ENCODE peak calls at places on chromosome 6, in four cellular contexts. One of them, this sample, is unnamed.

GRCh38 chr6:15441215-15441868 is 195.5 kb downstream of the JARID2 start:
- DNase-seq in fibroblast of mammary gland: peak; percentile 83
- DNase-seq in upper lobe of right lung: no peak
- DNase-seq in adrenal gland: peak; percentile 63
- DNase-seq in this sample: peak; percentile 48

GRCh38 chr6:143746202-143747119 is 68.7 kb downstream of the PHACTR2 start:
- DNase-seq in fibroblast of mammary gland: no peak
- DNase-seq in upper lobe of right lung: no peak
- DNase-seq in adrenal gland: no peak
- DNase-seq in this sample: no peak

GRCh38 chr6:39568896-39569295 is 156.3 kb downstream of the KIF6 start:
- DNase-seq in fibroblast of mammary gland: peak; percentile 59
- DNase-seq in upper lobe of right lung: no peak
- DNase-seq in adrenal gland: no peak
- DNase-seq in this sample: no peak

GRCh38 chr6:129670634-129671033 is 39.3 kb downstream of the ARHGAP18 start:
- DNase-seq in fibroblast of mammary gland: no peak
- DNase-seq in upper lobe of right lung: no peak
- DNase-seq in adrenal gland: no peak
- DNase-seq in this sample: no peak

GRCh38 chr6:31068738-31069340 is 43.5 kb downstream of the C6orf15 start:
- DNase-seq in fibroblast of mammary gland: peak; percentile 83
- DNase-seq in upper lobe of right lung: peak; percentile 85
- DNase-seq in adrenal gland: peak; percentile 85
- DNase-seq in this sample: peak; percentile 89

GRCh38 chr6:157989541-157990289 is 8.1 kb downstream of the SYNJ2 start:
- DNase-seq in fibroblast of mammary gland: peak; percentile 56
- DNase-seq in upper lobe of right lung: peak; percentile 68
- DNase-seq in adrenal gland: peak; percentile 93
- DNase-seq in this sample: no peak

GRCh38 chr6:165662671-165663282 is at the start of gene PDE10A:
- DNase-seq in fibroblast of mammary gland: no peak
- DNase-seq in upper lobe of right lung: no peak
- DNase-seq in adrenal gland: peak; percentile 38
- DNase-seq in this sample: peak; percentile 62

GRCh38 chr6:435442-436307 is 44.1 kb downstream of the IRF4 start:
- DNase-seq in fibroblast of mammary gland: peak; percentile 70
- DNase-seq in upper lobe of right lung: no peak
- DNase-seq in adrenal gland: no peak
- DNase-seq in this sample: no peak

GRCh38 chr6:56864171-56864616 is 90.7 kb upstream of the BEND6 start:
- DNase-seq in fibroblast of mammary gland: peak; percentile 47
- DNase-seq in upper lobe of right lung: no peak
- DNase-seq in adrenal gland: no peak
- DNase-seq in this sample: no peak

GRCh38 chr6:61887425-61887824 is 398.6 kb downstream of the KHDRBS2 start:
- DNase-seq in fibroblast of mammary gland: no peak
- DNase-seq in upper lobe of right lung: no peak
- DNase-seq in adrenal gland: no peak
- DNase-seq in this sample: no peak

GRCh38 chr6:119384444-119384843 is 34.9 kb upstream of the MAN1A1 start:
- DNase-seq in fibroblast of mammary gland: peak; percentile 25
- DNase-seq in upper lobe of right lung: no peak
- DNase-seq in adrenal gland: no peak
- DNase-seq in this sample: no peak

GRCh38 chr6:13434777-13435176 is 52.6 kb downstream of the GFOD1 start:
- DNase-seq in fibroblast of mammary gland: no peak
- DNase-seq in upper lobe of right lung: no peak
- DNase-seq in adrenal gland: no peak
- DNase-seq in this sample: no peak

GRCh38 chr6:12175626-12176025 is 114.5 kb upstream of the EDN1 start:
- DNase-seq in fibroblast of mammary gland: no peak
- DNase-seq in upper lobe of right lung: no peak
- DNase-seq in adrenal gland: no peak
- DNase-seq in this sample: no peak

GRCh38 chr6:15280023-15280422 is 34.2 kb downstream of the JARID2 start:
- DNase-seq in fibroblast of mammary gland: peak; percentile 68
- DNase-seq in upper lobe of right lung: no peak
- DNase-seq in adrenal gland: no peak
- DNase-seq in this sample: no peak

GRCh38 chr6:72675396-72675795 is 53.5 kb downstream of the KCNQ5 start:
- DNase-seq in fibroblast of mammary gland: no peak
- DNase-seq in upper lobe of right lung: no peak
- DNase-seq in adrenal gland: no peak
- DNase-seq in this sample: no peak

GRCh38 chr6:38573800-38574395 is 65.8 kb downstream of the BTBD9 start:
- DNase-seq in fibroblast of mammary gland: no peak
- DNase-seq in upper lobe of right lung: no peak
- DNase-seq in adrenal gland: no peak
- DNase-seq in this sample: no peak

GRCh38 chr6:122730775-122731386 is 48.6 kb upstream of the FABP7 start:
- DNase-seq in fibroblast of mammary gland: peak; percentile 54
- DNase-seq in upper lobe of right lung: no peak
- DNase-seq in adrenal gland: peak; percentile 33
- DNase-seq in this sample: no peak

GRCh38 chr6:23228439-23229024 is 659.2 kb downstream of the HDGFL1 start:
- DNase-seq in fibroblast of mammary gland: no peak
- DNase-seq in upper lobe of right lung: peak; percentile 36
- DNase-seq in adrenal gland: no peak
- DNase-seq in this sample: no peak

GRCh38 chr6:145842693-145843546 is 28.3 kb upstream of the FBXO30 start:
- DNase-seq in fibroblast of mammary gland: no peak
- DNase-seq in upper lobe of right lung: no peak
- DNase-seq in adrenal gland: no peak
- DNase-seq in this sample: no peak

GRCh38 chr6:34248198-34248726 is 544 bp downstream of the SMIM29 start:
- DNase-seq in fibroblast of mammary gland: peak; percentile 50
- DNase-seq in upper lobe of right lung: peak; percentile 85
- DNase-seq in adrenal gland: peak; percentile 65
- DNase-seq in this sample: peak; percentile 67

GRCh38 chr6:82283771-82284420 is 36.4 kb upstream of the IBTK start:
- DNase-seq in fibroblast of mammary gland: no peak
- DNase-seq in upper lobe of right lung: no peak
- DNase-seq in adrenal gland: no peak
- DNase-seq in this sample: no peak

GRCh38 chr6:128333581-128334223 is 186.7 kb downstream of the PTPRK start:
- DNase-seq in fibroblast of mammary gland: no peak
- DNase-seq in upper lobe of right lung: no peak
- DNase-seq in adrenal gland: no peak
- DNase-seq in this sample: no peak

GRCh38 chr6:15661815-15662245 is 998 bp downstream of the DTNBP1 start:
- DNase-seq in fibroblast of mammary gland: no peak
- DNase-seq in upper lobe of right lung: no peak
- DNase-seq in adrenal gland: no peak
- DNase-seq in this sample: no peak

GRCh38 chr6:109165392-109165964 is 70.2 kb downstream of the CEP57L1 start:
- DNase-seq in fibroblast of mammary gland: peak; percentile 78
- DNase-seq in upper lobe of right lung: no peak
- DNase-seq in adrenal gland: peak; percentile 25
- DNase-seq in this sample: no peak

GRCh38 chr6:118652051-118652699 is 784 bp upstream of the CEP85L start:
- DNase-seq in fibroblast of mammary gland: no peak
- DNase-seq in upper lobe of right lung: no peak
- DNase-seq in adrenal gland: no peak
- DNase-seq in this sample: no peak

GRCh38 chr6:170429457-170429856 is 122.9 kb downstream of the FAM120B start:
- DNase-seq in fibroblast of mammary gland: peak; percentile 10
- DNase-seq in upper lobe of right lung: no peak
- DNase-seq in adrenal gland: no peak
- DNase-seq in this sample: no peak

GRCh38 chr6:111604259-111605099 is 1.2 kb downstream of the TRAF3IP2 start:
- DNase-seq in fibroblast of mammary gland: peak; percentile 96
- DNase-seq in upper lobe of right lung: no peak
- DNase-seq in adrenal gland: peak; percentile 64
- DNase-seq in this sample: peak; percentile 23

GRCh38 chr6:81844686-81845085 is 92.2 kb upstream of the TENT5A start:
- DNase-seq in fibroblast of mammary gland: peak; percentile 43
- DNase-seq in upper lobe of right lung: no peak
- DNase-seq in adrenal gland: no peak
- DNase-seq in this sample: no peak

GRCh38 chr6:159875194-159875593 is 15.6 kb upstream of the MAS1 start:
- DNase-seq in fibroblast of mammary gland: no peak
- DNase-seq in upper lobe of right lung: no peak
- DNase-seq in adrenal gland: no peak
- DNase-seq in this sample: no peak

GRCh38 chr6:30483677-30484279 is 5.5 kb upstream of the HLA-E start:
- DNase-seq in fibroblast of mammary gland: peak; percentile 79
- DNase-seq in upper lobe of right lung: no peak
- DNase-seq in adrenal gland: peak; percentile 64
- DNase-seq in this sample: peak; percentile 67

GRCh38 chr6:148516116-148517016 is 173.7 kb downstream of the SASH1 start:
- DNase-seq in fibroblast of mammary gland: no peak
- DNase-seq in upper lobe of right lung: no peak
- DNase-seq in adrenal gland: no peak
- DNase-seq in this sample: no peak

GRCh38 chr6:25232478-25232877 is 46.7 kb upstream of the CARMIL1 start:
- DNase-seq in fibroblast of mammary gland: peak; percentile 94
- DNase-seq in upper lobe of right lung: no peak
- DNase-seq in adrenal gland: no peak
- DNase-seq in this sample: no peak

GRCh38 chr6:24431045-24431451 is 28.3 kb downstream of the MRS2 start:
- DNase-seq in fibroblast of mammary gland: peak; percentile 64
- DNase-seq in upper lobe of right lung: no peak
- DNase-seq in adrenal gland: peak; percentile 37
- DNase-seq in this sample: peak; percentile 42

GRCh38 chr6:169240591-169241390 is 12.9 kb downstream of the THBS2 start:
- DNase-seq in fibroblast of mammary gland: peak; percentile 69
- DNase-seq in upper lobe of right lung: no peak
- DNase-seq in adrenal gland: no peak
- DNase-seq in this sample: no peak

DNA sequence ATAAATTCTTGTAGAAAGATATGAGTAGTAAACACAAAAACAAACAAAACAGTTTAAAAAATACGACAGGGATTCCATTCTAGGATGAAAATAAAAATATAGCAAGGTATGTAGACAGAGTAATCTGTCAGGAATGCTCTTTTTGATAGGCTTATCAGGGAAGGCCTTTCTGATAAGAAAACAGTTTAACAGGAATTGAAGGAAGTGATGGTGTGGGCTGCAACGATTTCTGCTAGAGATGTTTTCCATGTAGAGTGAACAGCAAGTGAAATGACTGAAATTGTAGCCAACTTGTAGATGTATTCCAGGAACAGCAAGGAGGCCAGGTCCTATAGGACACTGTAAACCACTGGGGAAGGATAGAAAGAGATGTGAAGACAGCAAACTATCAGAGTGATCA is 689.7 kb upstream of the GJE1 start:
- DNase-seq in fibroblast of mammary gland: no peak
- DNase-seq in upper lobe of right lung: no peak
- DNase-seq in adrenal gland: no peak
- DNase-seq in this sample: no peak
- TF ChIP-seq CTCF in fibroblast of mammary gland: no peak
- TF ChIP-seq CTCF in upper lobe of right lung: no peak
- TF ChIP-seq CTCF in adrenal gland: no peak
- TF ChIP-seq CTCF in this sample: no peak

GRCh38 chr6:43954311-43955131 is 172.7 kb downstream of the MRPL14 start:
- DNase-seq in fibroblast of mammary gland: no peak
- DNase-seq in upper lobe of right lung: no peak
- DNase-seq in adrenal gland: peak; percentile 79
- DNase-seq in this sample: no peak

GRCh38 chr6:43953256-43953655 is 174.0 kb downstream of the MRPL14 start:
- DNase-seq in fibroblast of mammary gland: no peak
- DNase-seq in upper lobe of right lung: no peak
- DNase-seq in adrenal gland: no peak
- DNase-seq in this sample: no peak

GRCh38 chr6:43952746-43953145 is 174.5 kb downstream of the MRPL14 start:
- DNase-seq in fibroblast of mammary gland: no peak
- DNase-seq in upper lobe of right lung: no peak
- DNase-seq in adrenal gland: peak; percentile 60
- DNase-seq in this sample: no peak

GRCh38 chr6:43951756-43952675 is 175.2 kb downstream of the MRPL14 start:
- DNase-seq in fibroblast of mammary gland: no peak
- DNase-seq in upper lobe of right lung: no peak
- DNase-seq in adrenal gland: peak; percentile 40
- DNase-seq in this sample: no peak

GRCh38 chr6:43953794-43954310 is 173.4 kb downstream of the MRPL14 start:
- DNase-seq in fibroblast of mammary gland: peak; percentile 30
- DNase-seq in upper lobe of right lung: no peak
- DNase-seq in adrenal gland: peak; percentile 67
- DNase-seq in this sample: no peak
- TF ChIP-seq CTCF in fibroblast of mammary gland: peak; percentile 30
- TF ChIP-seq CTCF in upper lobe of right lung: no peak
- TF ChIP-seq CTCF in adrenal gland: peak; percentile 45
- TF ChIP-seq CTCF in this sample: no peak

DNA sequence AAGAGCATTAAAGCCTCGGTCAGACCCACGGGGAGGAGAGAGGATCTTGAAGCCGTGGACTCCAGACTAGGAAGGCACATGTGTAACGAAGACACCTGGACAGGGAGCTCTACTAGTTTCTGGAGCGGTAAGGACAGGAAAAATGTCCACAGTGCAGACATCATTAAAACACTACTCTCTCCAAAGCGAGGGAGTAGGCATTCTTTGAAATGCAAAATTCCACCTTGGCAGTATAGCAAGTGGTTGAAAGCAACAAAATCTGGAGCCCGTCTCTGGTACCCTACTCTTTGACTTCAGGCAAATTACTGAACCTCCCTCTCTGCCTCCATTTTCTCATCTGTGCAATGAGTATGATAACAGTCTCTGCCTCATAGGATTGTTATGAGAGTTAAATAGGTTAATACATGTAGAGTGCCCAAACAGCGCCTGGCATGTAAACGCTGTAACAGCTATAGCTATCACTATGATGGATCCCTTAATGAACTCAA is 408 bp upstream of the CRIP3 start:
- DNase-seq in fibroblast of mammary gland: no peak
- DNase-seq in upper lobe of right lung: no peak
- DNase-seq in adrenal gland: no peak
- DNase-seq in this sample: no peak
- TF ChIP-seq CTCF in fibroblast of mammary gland: no peak
- TF ChIP-seq CTCF in upper lobe of right lung: no peak
- TF ChIP-seq CTCF in adrenal gland: no peak
- TF ChIP-seq CTCF in this sample: no peak

GRCh38 chr6:98039876-98040605 is 757.0 kb upstream of the MMS22L start:
- DNase-seq in fibroblast of mammary gland: peak; percentile 3
- DNase-seq in upper lobe of right lung: no peak
- DNase-seq in adrenal gland: no peak
- DNase-seq in this sample: no peak
- TF ChIP-seq CTCF in fibroblast of mammary gland: peak; percentile 13
- TF ChIP-seq CTCF in upper lobe of right lung: peak; percentile 13
- TF ChIP-seq CTCF in adrenal gland: no peak
- TF ChIP-seq CTCF in this sample: peak; percentile 31

GRCh38 chr6:136654086-136654485 is 103.9 kb upstream of the MAP7 start:
- DNase-seq in fibroblast of mammary gland: no peak
- DNase-seq in upper lobe of right lung: no peak
- DNase-seq in adrenal gland: no peak
- DNase-seq in this sample: no peak
- TF ChIP-seq CTCF in fibroblast of mammary gland: peak; percentile 21
- TF ChIP-seq CTCF in upper lobe of right lung: no peak
- TF ChIP-seq CTCF in adrenal gland: peak; percentile 16
- TF ChIP-seq CTCF in this sample: no peak